ENCODE peak calls at places on chromosomes 13 and 19, in nine cellular contexts. Q, J, S, Y, H, L, O, P and C are unnamed samples.

GRCh38 chr19:18070181-18070580 is 16.6 kb downstream of the IL12RB1 start:
- DNase-seq in Q (no peak), J (no peak), S (no peak), Y (no peak), H (no peak), L (no peak), O (no peak), P (no peak), C (no peak)

GRCh38 chr19:4971424-4971793 is 2.5 kb downstream of the KDM4B start:
- DNase-seq in Q (peak), J (no peak), S (peak), Y (no peak), H (no peak), L (no peak), O (peak), P (no peak), C (no peak)

GRCh38 chr13:27542220-27542619 is 78.1 kb downstream of the LNX2 start:
- DNase-seq in Q (no peak), J (no peak), S (no peak), Y (no peak), H (no peak), L (no peak), O (no peak), P (no peak), C (no peak)

GRCh38 chr13:64884976-64885375 is 2345.2 kb downstream of the PCDH9 start:
- DNase-seq in Q (peak), J (no peak), S (no peak), Y (no peak), H (no peak), L (no peak), O (no peak), P (no peak), C (no peak)

GRCh38 chr13:19156013-19156825 is 25.4 kb downstream of the TUBA3C start:
- DNase-seq in Q (no peak), J (no peak), S (no peak), Y (no peak), H (no peak), L (no peak), O (no peak), P (no peak), C (no peak)

GRCh38 chr13:43242040-43242439 is 218.7 kb downstream of the DNAJC15 start:
- DNase-seq in Q (peak), J (no peak), S (peak), Y (no peak), H (no peak), L (no peak), O (no peak), P (peak), C (no peak)

GRCh38 chr19:44951179-44952159 is 3.7 kb upstream of the CLPTM1 start:
- DNase-seq in Q (peak), J (peak), S (peak), Y (peak), H (peak), L (peak), O (peak), P (peak), C (peak)

GRCh38 chr19:46299004-46299509 is 2.2 kb downstream of the HIF3A start:
- DNase-seq in Q (peak), J (peak), S (peak), Y (no peak), H (peak), L (no peak), O (no peak), P (peak), C (peak)

GRCh38 chr13:21934309-21934708 is 263.4 kb downstream of the FGF9 start:
- DNase-seq in Q (no peak), J (no peak), S (no peak), Y (no peak), H (no peak), L (no peak), O (no peak), P (no peak), C (peak)

GRCh38 chr13:79386125-79386822 is 19.8 kb downstream of the RBM26 start:
- DNase-seq in Q (no peak), J (no peak), S (no peak), Y (no peak), H (no peak), L (no peak), O (no peak), P (no peak), C (no peak)

GRCh38 chr19:42850981-42851717 is 28.4 kb downstream of the PSG1 start:
- DNase-seq in Q (peak), J (peak), S (peak), Y (no peak), H (no peak), L (no peak), O (no peak), P (peak), C (no peak)

GRCh38 chr19:51001495-51001894 is at the start of gene KLK8:
- DNase-seq in Q (no peak), J (no peak), S (no peak), Y (no peak), H (no peak), L (no peak), O (no peak), P (no peak), C (no peak)

GRCh38 chr19:46614114-46614701 is 10.7 kb downstream of the PTGIR start:
- DNase-seq in Q (peak), J (no peak), S (peak), Y (peak), H (peak), L (peak), O (peak), P (peak), C (peak)

GRCh38 chr13:44759723-44760360 is 183.7 kb upstream of the TSC22D1 start:
- DNase-seq in Q (no peak), J (no peak), S (peak), Y (no peak), H (no peak), L (no peak), O (no peak), P (no peak), C (no peak)

GRCh38 chr19:16429066-16429758 is 42.6 kb downstream of the EPS15L1 start:
- DNase-seq in Q (no peak), J (no peak), S (no peak), Y (no peak), H (no peak), L (no peak), O (no peak), P (peak), C (no peak)

GRCh38 chr13:31638577-31638976 is 100.7 kb upstream of the RXFP2 start:
- DNase-seq in Q (peak), J (peak), S (peak), Y (no peak), H (no peak), L (no peak), O (no peak), P (peak), C (no peak)

GRCh38 chr19:18392417-18392816 is 5.0 kb downstream of the LRRC25 start:
- DNase-seq in Q (no peak), J (no peak), S (no peak), Y (no peak), H (no peak), L (no peak), O (no peak), P (peak), C (no peak)

GRCh38 chr19:1007852-1008251 is 7.6 kb downstream of the GRIN3B start:
- DNase-seq in Q (no peak), J (no peak), S (no peak), Y (no peak), H (no peak), L (no peak), O (no peak), P (no peak), C (no peak)